ENCODE peak calls at places on chromosomes 2 and 18, in six cellular contexts. L is brain microvascular endothelial cell, T is right atrium auricular region, V is dorsolateral prefrontal cortex, G is aorta, D is breast epithelium. N is an unnamed sample.

GRCh38 chr2:196823750-196824149 is 14.6 kb upstream of the C2orf66 start:
- DNase-seq in L (peak; percentile 60), T (no peak), V (no peak), G (no peak), D (no peak), N (no peak)

GRCh38 chr18:7417742-7418141 is 149.4 kb upstream of the PTPRM start:
- DNase-seq in L (peak; percentile 86), T (no peak), V (no peak), G (no peak), D (no peak), N (no peak)

GRCh38 chr2:43831438-43832294 is 7.0 kb downstream of the ABCG5 start:
- DNase-seq in L (no peak), T (no peak), V (no peak), G (no peak), D (no peak), N (no peak)

GRCh38 chr18:77133051-77133919 is 702 bp upstream of the MBP start:
- DNase-seq in L (no peak), T (no peak), V (peak; percentile 53), G (peak; percentile 66), D (peak; percentile 33), N (no peak)

GRCh38 chr2:5538717-5539116 is 153.5 kb upstream of the SOX11 start:
- DNase-seq in L (no peak), T (no peak), V (no peak), G (no peak), D (no peak), N (no peak)

GRCh38 chr2:6724572-6725140 is 141.1 kb downstream of the CMPK2 start:
- DNase-seq in L (no peak), T (no peak), V (no peak), G (no peak), D (no peak), N (no peak)

GRCh38 chr2:237547841-237548416 is 18.4 kb upstream of the PRLH start:
- DNase-seq in L (no peak), T (no peak), V (no peak), G (no peak), D (no peak), N (no peak)

GRCh38 chr2:109134741-109135571 is 6.0 kb downstream of the SH3RF3 start:
- DNase-seq in L (no peak), T (no peak), V (no peak), G (no peak), D (no peak), N (no peak)

GRCh38 chr2:197889041-197889440 is 84.6 kb downstream of the PLCL1 start:
- DNase-seq in L (peak; percentile 55), T (no peak), V (no peak), G (no peak), D (no peak), N (no peak)

GRCh38 chr18:56431551-56431950 is 206.8 kb downstream of the TXNL1 start:
- DNase-seq in L (no peak), T (no peak), V (no peak), G (no peak), D (no peak), N (no peak)

GRCh38 chr2:101004671-101005325 is 2.7 kb downstream of the RPL31 start:
- DNase-seq in L (no peak), T (no peak), V (no peak), G (no peak), D (no peak), N (no peak)

GRCh38 chr2:194100201-194100600 is 1556.8 kb upstream of the SLC39A10 start:
- DNase-seq in L (no peak), T (no peak), V (no peak), G (no peak), D (no peak), N (no peak)

GRCh38 chr2:145065278-145065677 is 545.4 kb upstream of the ZEB2 start:
- DNase-seq in L (no peak), T (no peak), V (no peak), G (no peak), D (no peak), N (no peak)

GRCh38 chr2:47568164-47568861 is 165.4 kb downstream of the MSH2 start:
- DNase-seq in L (no peak), T (no peak), V (no peak), G (no peak), D (no peak), N (no peak)

GRCh38 chr2:47564129-47564528 is 161.2 kb downstream of the MSH2 start:
- DNase-seq in L (no peak), T (no peak), V (no peak), G (no peak), D (no peak), N (no peak)

GRCh38 chr2:47572136-47572535 is 169.2 kb downstream of the MSH2 start:
- DNase-seq in L (no peak), T (no peak), V (no peak), G (no peak), D (no peak), N (no peak)

GRCh38 chr2:47566207-47566858 is 163.4 kb downstream of the MSH2 start:
- DNase-seq in L (no peak), T (no peak), V (no peak), G (no peak), D (no peak), N (no peak)

GRCh38 chr2:47569658-47570398 is 166.9 kb downstream of the MSH2 start:
- DNase-seq in L (no peak), T (no peak), V (peak; percentile 58), G (no peak), D (no peak), N (no peak)
- H3K27me3 ChIP-seq in L (peaks cover 48% of the 10 kb centered on the region), T (peaks cover 37% of the 10 kb centered on the region), V (no peaks in the 10 kb centered on the region), G (no peaks in the 10 kb centered on the region), D (peaks cover 59% of the 10 kb centered on the region), N (peaks cover 33% of the 10 kb centered on the region)

GRCh38 chr18:34837769-34838194 is 127.7 kb downstream of the DTNA start:
- DNase-seq in L (peak; percentile 11), T (no peak), V (no peak), G (no peak), D (no peak), N (no peak)
- H3K4me3 ChIP-seq in L (no peak overlapping the region), T (no peak overlapping the region), V (no peak overlapping the region), G (no peak overlapping the region), D (no peak overlapping the region), N (no peak overlapping the region)

DNA sequence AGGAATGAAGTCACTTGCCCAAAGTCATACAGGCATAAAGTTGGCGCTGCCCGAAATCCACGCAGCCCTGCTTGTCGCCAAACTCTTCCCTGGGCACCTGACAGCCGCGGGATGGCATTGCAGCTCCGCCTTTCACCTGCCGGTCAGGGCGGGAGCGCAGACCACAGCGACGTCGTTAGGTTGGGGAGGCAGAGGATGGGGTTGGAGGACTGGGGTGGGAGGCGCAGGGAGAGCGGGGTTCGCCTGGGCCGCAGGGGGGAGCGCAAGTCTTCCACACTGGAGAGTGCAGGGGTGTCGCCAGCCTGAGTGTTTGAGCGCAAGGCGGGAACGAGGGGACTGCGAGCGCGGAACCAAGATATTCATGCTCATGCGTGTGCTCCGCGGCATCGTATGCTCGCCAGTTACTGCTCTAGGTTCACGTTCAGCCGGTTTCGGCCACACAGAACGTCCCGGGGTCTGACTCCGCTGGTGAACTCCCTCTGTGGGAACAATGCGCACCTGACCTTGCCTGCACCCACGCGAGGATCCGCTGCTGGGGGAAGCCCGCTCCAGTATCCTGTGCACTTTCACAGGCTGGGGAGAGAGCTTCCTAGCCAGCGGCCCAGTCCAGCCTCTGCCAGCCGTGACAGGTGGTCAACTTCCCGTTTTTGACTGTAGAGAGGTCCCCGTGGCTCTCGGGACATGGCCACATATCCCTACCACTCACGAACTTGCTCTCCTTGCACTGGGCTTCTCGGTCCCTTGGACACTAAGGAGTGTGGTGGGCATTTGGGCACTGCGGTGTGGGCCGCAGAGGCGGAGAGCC is 767 bp upstream of the NPPC start:
- DNase-seq in L (no peak), T (no peak), V (peak; percentile 63), G (peak; percentile 29), D (no peak), N (no peak)
- H3K27me3 ChIP-seq in L (peaks cover 73% of the 10 kb centered on the region), T (peaks cover 8% of the 10 kb centered on the region), V (peaks cover 4% of the 10 kb centered on the region), G (no peaks in the 10 kb centered on the region), D (peaks cover 17% of the 10 kb centered on the region), N (peaks cover 41% of the 10 kb centered on the region)

GRCh38 chr2:133721155-133721554 is 152.9 kb upstream of the NCKAP5 start:
- DNase-seq in L (no peak), T (no peak), V (no peak), G (no peak), D (no peak), N (no peak)

DNA sequence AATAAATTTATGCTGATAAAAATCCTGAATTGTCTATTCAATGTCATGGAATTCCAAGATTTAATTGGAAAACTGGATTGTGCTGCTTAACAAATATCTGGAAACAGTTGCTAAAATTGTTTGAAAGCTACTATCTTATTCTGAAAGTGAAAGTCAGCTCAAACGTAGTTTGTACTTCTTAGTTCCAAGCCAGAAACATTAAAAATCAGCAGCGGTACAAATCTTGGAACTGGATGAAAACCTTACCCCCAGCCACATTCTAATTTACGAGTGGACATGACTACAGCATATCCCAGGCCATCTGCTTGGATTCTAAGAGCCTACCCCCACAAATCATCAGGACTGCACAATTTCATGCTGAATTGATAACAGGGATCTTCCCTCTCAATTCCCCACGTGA is 158.6 kb upstream of the NCKAP5 start:
- DNase-seq in L (no peak), T (no peak), V (no peak), G (no peak), D (no peak), N (no peak)
- H3K4me3 ChIP-seq in L (no peak overlapping the region), T (no peak overlapping the region), V (no peak overlapping the region), G (no peak overlapping the region), D (peak overlapping the region; percentile 29), N (no peak overlapping the region)

GRCh38 chr18:50203801-50204604 is 9.1 kb upstream of the MYO5B start:
- DNase-seq in L (peak; percentile 33), T (no peak), V (no peak), G (peak; percentile 46), D (no peak), N (no peak)
- H3K27me3 ChIP-seq in L (no peaks in the 10 kb centered on the region), T (no peaks in the 10 kb centered on the region), V (peaks cover 3% of the 10 kb centered on the region), G (no peaks in the 10 kb centered on the region), D (no peaks in the 10 kb centered on the region), N (no peaks in the 10 kb centered on the region)

GRCh38 chr2:96413067-96413722 is 77.6 kb downstream of the NCAPH start:
- DNase-seq in L (no peak), T (no peak), V (no peak), G (no peak), D (peak; percentile 40), N (no peak)
- H3K4me3 ChIP-seq in L (peak overlapping the region; percentile 49), T (peak overlapping the region; percentile 21), V (peak overlapping the region; percentile 48), G (peak overlapping the region; percentile 69), D (peak overlapping the region; percentile 49), N (no peak overlapping the region)

DNA sequence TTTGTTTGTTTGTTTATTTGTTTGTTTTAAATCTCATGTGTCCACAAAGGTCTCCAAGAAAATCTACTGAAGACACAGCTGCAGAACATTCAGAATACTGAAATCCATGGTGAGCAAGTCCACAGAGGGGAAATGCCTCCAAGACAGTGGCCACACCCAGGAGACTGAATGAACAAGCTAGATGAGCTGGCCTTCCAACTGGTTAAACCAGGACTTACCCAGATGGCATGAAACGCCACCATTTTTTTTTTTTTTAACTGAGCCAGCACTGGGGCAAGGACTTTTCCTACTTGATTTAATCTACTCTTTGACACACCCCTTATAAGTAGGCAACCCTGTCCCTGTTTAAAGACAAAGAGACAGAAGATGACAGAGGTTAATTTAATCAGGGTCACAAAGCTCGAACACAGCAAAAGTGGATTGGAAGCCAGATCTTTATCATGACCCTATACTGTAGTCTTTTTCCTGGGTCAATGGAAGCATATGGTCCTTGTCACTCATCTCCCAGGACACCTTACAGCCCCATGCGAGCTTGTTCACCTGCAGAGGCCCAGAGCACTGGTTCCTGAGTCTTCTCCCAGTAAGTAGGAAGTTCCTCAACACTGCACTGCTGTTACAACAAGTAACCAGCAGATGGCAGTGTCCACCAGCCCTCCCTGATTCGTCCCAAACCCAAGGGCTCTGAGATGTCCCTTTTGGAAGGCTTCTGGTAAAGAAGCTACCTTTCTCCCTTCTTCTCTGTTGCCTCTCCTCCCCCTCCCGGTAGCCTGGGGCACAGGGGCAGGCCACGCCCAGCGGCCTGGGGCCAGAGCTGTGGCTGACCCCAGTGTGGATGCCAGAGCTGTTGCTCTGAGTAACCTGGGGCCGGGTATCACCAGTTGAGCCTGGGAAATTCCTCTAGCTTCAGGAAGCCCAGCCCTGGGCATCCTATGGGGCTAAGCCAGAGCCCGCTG is 5.6 kb upstream of the GDF7 start:
- DNase-seq in L (peak; percentile 57), T (peak; percentile 85), V (no peak), G (peak; percentile 67), D (peak; percentile 51), N (peak; percentile 44)
- H3K27me3 ChIP-seq in L (peaks cover 68% of the 10 kb centered on the region), T (peaks cover 19% of the 10 kb centered on the region), V (peaks cover 24% of the 10 kb centered on the region), G (no peaks in the 10 kb centered on the region), D (peaks cover 43% of the 10 kb centered on the region), N (peaks cover 37% of the 10 kb centered on the region)

N was measured in effector memory CD4-positive, alpha-beta T cell.